ENCODE peak calls at places on chromosomes 5 and 9, in nine cellular contexts. I is PC-3, S is neural progenitor cell, B is SK-N-SH, G is GM23338, U is MM.1S, M is HCT116, O is GM23248, H is hepatocyte. Z is an unnamed sample. For H3K4me1, the result is how much of the 10 kb centered on the place peaks cover.

GRCh38 chr5:34576849-34577248 is 79.3 kb upstream of the RAI14 start:
- DNase-seq in I (peak), S (no peak), B (no peak), G (no peak), U (no peak), M (no peak), O (no peak), H (no peak), Z (no peak)

GRCh38 chr5:108212775-108213346 is 169.0 kb downstream of the FBXL17 start:
- DNase-seq in I (peak), S (peak), B (no peak), G (peak), U (no peak), M (no peak), O (peak), H (peak), Z (no peak)

GRCh38 chr5:180130291-180130869 is 58.8 kb upstream of the RNF130 start:
- DNase-seq in I (no peak), S (no peak), B (no peak), G (no peak), U (no peak), M (no peak), O (no peak), H (peak), Z (no peak)

GRCh38 chr9:90642570-90643539 is at the start of gene DIRAS2:
- DNase-seq in I (peak), S (peak), B (peak), G (peak), U (peak), M (peak), O (peak), H (peak), Z (no peak)

GRCh38 chr9:93491593-93492232 is 38.3 kb upstream of the FAM120AOS start:
- DNase-seq in I (no peak), S (no peak), B (no peak), G (no peak), U (no peak), M (no peak), O (no peak), H (no peak), Z (no peak)

GRCh38 chr5:77312411-77312810 is 101.9 kb downstream of the PDE8B start:
- DNase-seq in I (peak), S (no peak), B (no peak), G (no peak), U (no peak), M (no peak), O (peak), H (no peak), Z (no peak)

GRCh38 chr9:113978954-113979712 is 99.0 kb downstream of the AMBP start:
- DNase-seq in I (peak), S (no peak), B (peak), G (no peak), U (no peak), M (no peak), O (peak), H (no peak), Z (no peak)

GRCh38 chr5:79120221-79120620 is 8.6 kb downstream of the BHMT start:
- DNase-seq in I (peak), S (no peak), B (no peak), G (no peak), U (no peak), M (no peak), O (no peak), H (no peak), Z (no peak)

GRCh38 chr9:26947736-26948135 is 694 bp upstream of the PLAA start:
- DNase-seq in I (no peak), S (peak), B (no peak), G (peak), U (no peak), M (no peak), O (peak), H (no peak), Z (peak)

GRCh38 chr5:130290219-130290618 is 386.0 kb downstream of the CHSY3 start:
- DNase-seq in I (peak), S (no peak), B (no peak), G (no peak), U (no peak), M (no peak), O (no peak), H (no peak), Z (no peak)

GRCh38 chr9:109935406-109936087 is 155.5 kb downstream of the PALM2AKAP2 start:
- DNase-seq in I (no peak), S (no peak), B (no peak), G (no peak), U (no peak), M (no peak), O (no peak), H (no peak), Z (no peak)

GRCh38 chr9:18979367-18979766 is 53.6 kb downstream of the SAXO1 start:
- DNase-seq in I (peak), S (no peak), B (no peak), G (no peak), U (no peak), M (no peak), O (peak), H (peak), Z (no peak)

GRCh38 chr5:6837519-6838110 is 124.4 kb downstream of the TENT4A start:
- DNase-seq in I (peak), S (no peak), B (peak), G (peak), U (no peak), M (no peak), O (no peak), H (no peak), Z (peak)

GRCh38 chr9:121886759-121887485 is 206.2 kb downstream of the TTLL11 start:
- DNase-seq in I (no peak), S (no peak), B (no peak), G (no peak), U (no peak), M (no peak), O (no peak), H (no peak), Z (no peak)

GRCh38 chr5:171450423-171451246 is 31.2 kb downstream of the FGF18 start:
- DNase-seq in I (no peak), S (peak), B (no peak), G (peak), U (no peak), M (no peak), O (peak), H (peak), Z (no peak)

GRCh38 chr5:65163698-65164097 is 318.0 kb downstream of the ADAMTS6 start:
- DNase-seq in I (peak), S (no peak), B (no peak), G (no peak), U (no peak), M (no peak), O (peak), H (no peak), Z (no peak)

GRCh38 chr5:32710859-32711692 is at the start of gene NPR3:
- DNase-seq in I (peak), S (peak), B (peak), G (peak), U (no peak), M (no peak), O (peak), H (peak), Z (no peak)

GRCh38 chr9:119257592-119257991 is 111.6 kb downstream of the BRINP1 start:
- DNase-seq in I (no peak), S (no peak), B (no peak), G (no peak), U (no peak), M (no peak), O (no peak), H (no peak), Z (no peak)

GRCh38 chr9:36400332-36401178 is 486 bp upstream of the RNF38 start:
- DNase-seq in I (peak), S (peak), B (peak), G (peak), U (peak), M (peak), O (peak), H (peak), Z (peak)

GRCh38 chr5:148843510-148844318 is 17.3 kb downstream of the ADRB2 start:
- DNase-seq in I (peak), S (no peak), B (no peak), G (no peak), U (no peak), M (no peak), O (peak), H (no peak), Z (no peak)

GRCh38 chr9:85715587-85715986 is 26.2 kb downstream of the AGTPBP1 start:
- DNase-seq in I (no peak), S (no peak), B (no peak), G (no peak), U (no peak), M (no peak), O (no peak), H (no peak), Z (no peak)

GRCh38 chr5:6819521-6819920 is 106.3 kb downstream of the TENT4A start:
- DNase-seq in I (no peak), S (peak), B (no peak), G (peak), U (no peak), M (no peak), O (no peak), H (peak), Z (no peak)

GRCh38 chr5:150137168-150137957 is 18.3 kb downstream of the PDGFRB start:
- DNase-seq in I (no peak), S (no peak), B (no peak), G (peak), U (no peak), M (no peak), O (peak), H (peak), Z (no peak)

GRCh38 chr5:7850533-7851239 is at the start of gene CFAP90:
- DNase-seq in I (peak), S (peak), B (peak), G (peak), U (no peak), M (no peak), O (peak), H (peak), Z (no peak)

GRCh38 chr5:75668988-75669760 is 48.1 kb downstream of the POC5 start:
- DNase-seq in I (peak), S (no peak), B (no peak), G (no peak), U (peak), M (no peak), O (no peak), H (peak), Z (peak)

DNA sequence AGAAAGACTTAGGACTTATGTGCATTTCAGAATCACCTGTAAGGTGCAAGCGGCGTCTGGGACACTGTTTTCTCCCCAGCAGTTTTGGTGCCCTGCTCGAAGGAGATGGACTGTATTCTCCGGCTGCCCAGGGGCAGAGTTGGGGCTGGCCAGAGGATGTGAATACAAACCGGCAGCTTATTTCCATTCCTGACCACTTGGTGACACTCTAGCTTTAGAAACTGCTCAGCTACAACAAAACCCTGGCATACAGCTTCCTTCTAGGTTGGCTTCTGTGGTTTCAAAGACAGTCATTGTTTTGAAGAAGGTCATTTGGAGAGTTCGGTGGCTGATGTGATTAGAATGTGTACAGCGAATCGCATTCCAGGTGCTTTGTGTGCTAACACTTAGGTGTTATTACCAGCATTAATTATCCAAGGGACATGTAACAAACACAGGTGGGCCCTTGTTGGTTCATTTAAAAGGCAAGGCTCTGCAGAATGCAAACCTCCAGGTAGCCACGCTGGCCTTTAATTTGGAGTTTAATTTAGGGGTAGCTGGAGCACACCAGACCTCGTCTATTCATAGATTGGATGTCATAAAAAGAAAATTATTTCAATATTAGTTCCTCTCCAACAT is 191.0 kb downstream of the MAT2B start:
- DNase-seq in I (peak), S (peak), B (peak), G (peak), U (peak), M (peak), O (peak), H (peak), Z (peak)
- TF ChIP-seq EZH2phosphoT487 in I (no peak), S (no peak), B (no peak), G (no peak), U (no peak), M (no peak), O (no peak), H (no peak), Z (no peak)

GRCh38 chr5:139638736-139639618 is 9.2 kb upstream of the CXXC5 start:
- DNase-seq in I (no peak), S (peak), B (peak), G (no peak), U (no peak), M (no peak), O (no peak), H (peak), Z (peak)

GRCh38 chr5:139638090-139638735 is 9.9 kb upstream of the CXXC5 start:
- DNase-seq in I (peak), S (peak), B (peak), G (peak), U (peak), M (no peak), O (peak), H (peak), Z (peak)

GRCh38 chr5:139636207-139636792 is 11.8 kb upstream of the CXXC5 start:
- DNase-seq in I (no peak), S (no peak), B (peak), G (no peak), U (peak), M (no peak), O (peak), H (peak), Z (peak)

GRCh38 chr5:139636975-139637408 is 11.2 kb upstream of the CXXC5 start:
- DNase-seq in I (peak), S (no peak), B (no peak), G (no peak), U (peak), M (no peak), O (peak), H (peak), Z (no peak)

GRCh38 chr5:139637438-139638089 is 10.6 kb upstream of the CXXC5 start:
- DNase-seq in I (peak), S (peak), B (peak), G (peak), U (peak), M (no peak), O (peak), H (peak), Z (peak)
- H3K4me1 ChIP-seq in I (under half), S (under half), B (under half), G (half or more), U (half or more), M (half or more), O (under half), H (under half), Z (half or more)

GRCh38 chr9:124489222-124489621 is 18.0 kb downstream of the NR5A1 start:
- DNase-seq in I (no peak), S (no peak), B (no peak), G (no peak), U (no peak), M (no peak), O (peak), H (no peak), Z (no peak)
- H3K4me2 ChIP-seq in I (no peak), S (no peak), B (no peak), G (no peak), U (no peak), M (no peak), O (no peak), H (no peak), Z (no peak)

GRCh38 chr5:74500037-74500917 is 140.3 kb downstream of the ENC1 start:
- DNase-seq in I (no peak), S (no peak), B (no peak), G (peak), U (no peak), M (no peak), O (no peak), H (peak), Z (no peak)
- TF ChIP-seq EZH2phosphoT487 in I (no peak), S (no peak), B (no peak), G (no peak), U (no peak), M (no peak), O (no peak), H (no peak), Z (no peak)

DNA sequence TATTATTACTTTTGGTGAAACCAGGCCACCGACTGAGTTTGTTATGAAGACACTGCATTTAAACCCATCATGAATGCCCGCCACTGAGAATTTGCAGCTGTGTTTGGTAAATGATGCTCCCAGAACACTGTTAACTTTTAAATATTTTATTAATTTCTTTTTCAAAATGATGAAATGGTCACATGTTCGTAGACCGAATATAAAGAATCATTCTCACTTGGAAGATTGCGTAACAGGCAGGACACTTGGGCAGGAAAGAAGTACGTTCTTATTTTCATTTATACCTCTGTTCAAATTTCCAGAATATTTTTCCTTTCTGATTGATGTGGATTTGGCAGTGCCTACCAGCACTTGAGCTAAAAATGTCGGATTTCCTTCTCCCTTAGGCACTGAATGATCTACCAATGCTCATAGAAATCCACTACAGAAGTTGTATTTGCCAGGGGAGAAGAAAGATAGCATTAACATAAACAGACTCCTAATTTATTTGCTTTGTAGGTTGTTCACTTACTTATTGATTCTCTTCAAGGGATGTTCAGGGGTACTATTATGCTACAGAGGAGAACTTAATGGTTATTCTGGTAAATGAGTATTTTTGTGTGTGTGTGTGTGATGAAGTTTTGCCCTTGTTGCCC is 13.8 kb downstream of the CYFIP2 start:
- DNase-seq in I (no peak), S (no peak), B (no peak), G (no peak), U (no peak), M (no peak), O (peak), H (no peak), Z (no peak)
- H3K4me1 ChIP-seq in I (under half), S (under half), B (under half), G (under half), U (under half), M (under half), O (under half), H (under half), Z (half or more)

GRCh38 chr5:139745121-139745799 is 50.3 kb upstream of the PSD2 start:
- DNase-seq in I (peak), S (no peak), B (no peak), G (no peak), U (no peak), M (peak), O (peak), H (peak), Z (no peak)
- H3K4me2 ChIP-seq in I (peak), S (peak), B (peak), G (peak), U (no peak), M (peak), O (peak), H (peak), Z (no peak)

GRCh38 chr5:126445502-126446174 is 22.4 kb downstream of the GRAMD2B start:
- DNase-seq in I (peak), S (no peak), B (no peak), G (no peak), U (no peak), M (peak), O (peak), H (no peak), Z (no peak)

GRCh38 chr5:126448720-126449119 is 25.5 kb downstream of the GRAMD2B start:
- DNase-seq in I (no peak), S (no peak), B (no peak), G (no peak), U (peak), M (no peak), O (no peak), H (no peak), Z (no peak)

GRCh38 chr5:126449751-126450271 is 26.6 kb downstream of the GRAMD2B start:
- DNase-seq in I (peak), S (no peak), B (no peak), G (no peak), U (peak), M (no peak), O (peak), H (no peak), Z (no peak)

GRCh38 chr5:126444137-126444536 is 20.9 kb downstream of the GRAMD2B start:
- DNase-seq in I (no peak), S (no peak), B (no peak), G (no peak), U (no peak), M (no peak), O (no peak), H (no peak), Z (no peak)

DNA sequence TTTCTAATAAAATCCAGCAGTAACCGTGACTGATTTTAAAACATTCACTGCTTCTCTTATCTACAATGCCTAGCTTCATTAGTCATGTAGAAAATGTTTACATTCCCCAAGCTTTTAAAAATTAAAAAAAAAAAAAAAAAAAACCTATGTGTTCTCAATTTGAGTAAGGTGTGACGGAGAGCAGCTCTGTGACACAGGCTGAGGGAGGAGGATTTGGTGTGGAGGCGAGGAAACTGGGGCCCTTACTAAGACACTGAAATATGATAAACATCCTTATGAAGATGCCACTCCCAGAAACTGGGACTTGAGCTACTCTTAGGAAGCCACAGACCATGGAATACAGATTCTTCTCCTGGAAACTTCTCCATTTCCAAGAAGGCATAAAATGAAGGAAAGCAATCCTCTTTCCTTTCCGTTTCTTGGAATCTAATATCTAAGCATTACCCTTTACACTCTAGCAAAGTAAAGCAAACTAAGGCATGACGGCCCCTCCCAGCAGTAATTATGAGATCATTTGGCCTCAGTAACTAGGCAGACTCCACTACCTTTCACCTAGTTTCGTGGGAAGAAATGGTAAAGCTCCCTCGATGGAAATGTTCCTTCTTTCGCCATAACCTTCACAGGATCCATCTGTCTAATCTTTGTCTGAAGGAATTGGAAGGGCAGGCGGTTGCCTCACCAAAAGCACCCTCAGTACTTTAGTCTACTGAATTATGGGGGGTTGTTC is 23.5 kb downstream of the GRAMD2B start:
- DNase-seq in I (peak), S (no peak), B (no peak), G (no peak), U (no peak), M (peak), O (peak), H (peak), Z (no peak)
- TF ChIP-seq EZH2phosphoT487 in I (no peak), S (no peak), B (no peak), G (no peak), U (no peak), M (no peak), O (no peak), H (no peak), Z (no peak)

GRCh38 chr9:112838342-112838741 is 52.3 kb downstream of the SLC46A2 start:
- DNase-seq in I (no peak), S (no peak), B (no peak), G (no peak), U (no peak), M (no peak), O (no peak), H (no peak), Z (no peak)

GRCh38 chr9:112839331-112839730 is 51.3 kb downstream of the SLC46A2 start:
- DNase-seq in I (no peak), S (no peak), B (no peak), G (no peak), U (no peak), M (no peak), O (no peak), H (no peak), Z (no peak)

GRCh38 chr9:112844771-112845542 is 45.7 kb downstream of the SLC46A2 start:
- DNase-seq in I (peak), S (peak), B (peak), G (peak), U (peak), M (peak), O (peak), H (peak), Z (peak)

GRCh38 chr9:112841261-112841660 is 49.4 kb downstream of the SLC46A2 start:
- DNase-seq in I (no peak), S (no peak), B (no peak), G (no peak), U (no peak), M (no peak), O (no peak), H (no peak), Z (no peak)

GRCh38 chr9:112842555-112842954 is 48.1 kb downstream of the SLC46A2 start:
- DNase-seq in I (no peak), S (no peak), B (no peak), G (no peak), U (no peak), M (no peak), O (no peak), H (no peak), Z (no peak)
- H3K4me1 ChIP-seq in I (under half), S (under half), B (under half), G (under half), U (under half), M (under half), O (under half), H (under half), Z (under half)